ENCODE peak calls at places on chromosomes 13 and 19, in four cellular contexts. X, M, G and H are unnamed samples.

GRCh38 chr13:54593504-54593903 is 1564.9 kb downstream of the OLFM4 start:
- DNase-seq in X (no peak), M (no peak), G (no peak), H (no peak)

GRCh38 chr19:19546751-19547162 is 8.7 kb downstream of the CILP2 start:
- DNase-seq in X (peak), M (no peak), G (no peak), H (no peak)

GRCh38 chr13:59360108-59360507 is 803.6 kb downstream of the DIAPH3 start:
- DNase-seq in X (no peak), M (no peak), G (no peak), H (no peak)

GRCh38 chr13:54676526-54677113 is 1648.0 kb downstream of the OLFM4 start:
- DNase-seq in X (no peak), M (peak), G (no peak), H (no peak)

GRCh38 chr19:49057636-49058234 is at the start of gene CGB7:
- DNase-seq in X (peak), M (peak), G (peak), H (no peak)

GRCh38 chr13:40503966-40504591 is 162.4 kb downstream of the FOXO1 start:
- DNase-seq in X (no peak), M (no peak), G (peak), H (no peak)

GRCh38 chr19:1252818-1253513 is 4.6 kb downstream of the MIDN start:
- DNase-seq in X (peak), M (peak), G (peak), H (no peak)

GRCh38 chr13:65656740-65657329 is 1573.3 kb downstream of the PCDH9 start:
- DNase-seq in X (no peak), M (no peak), G (peak), H (no peak)

GRCh38 chr13:32914686-32915085 is 101.5 kb upstream of the KL start:
- DNase-seq in X (no peak), M (no peak), G (no peak), H (no peak)

GRCh38 chr13:75759531-75759930 is 123.4 kb downstream of the LMO7 start:
- DNase-seq in X (no peak), M (no peak), G (no peak), H (no peak)

GRCh38 chr13:75762967-75763366 is 126.8 kb downstream of the LMO7 start:
- DNase-seq in X (no peak), M (no peak), G (no peak), H (no peak)

GRCh38 chr13:75761373-75761772 is 125.2 kb downstream of the LMO7 start:
- DNase-seq in X (no peak), M (no peak), G (peak), H (no peak)

GRCh38 chr13:75762066-75762937 is 126.2 kb downstream of the LMO7 start:
- DNase-seq in X (no peak), M (no peak), G (peak), H (no peak)

GRCh38 chr13:75760182-75760981 is 124.3 kb downstream of the LMO7 start:
- DNase-seq in X (no peak), M (no peak), G (peak), H (no peak)
- TF ChIP-seq CTCF in X (no peak), M (peak), G (no peak), H (no peak)

DNA sequence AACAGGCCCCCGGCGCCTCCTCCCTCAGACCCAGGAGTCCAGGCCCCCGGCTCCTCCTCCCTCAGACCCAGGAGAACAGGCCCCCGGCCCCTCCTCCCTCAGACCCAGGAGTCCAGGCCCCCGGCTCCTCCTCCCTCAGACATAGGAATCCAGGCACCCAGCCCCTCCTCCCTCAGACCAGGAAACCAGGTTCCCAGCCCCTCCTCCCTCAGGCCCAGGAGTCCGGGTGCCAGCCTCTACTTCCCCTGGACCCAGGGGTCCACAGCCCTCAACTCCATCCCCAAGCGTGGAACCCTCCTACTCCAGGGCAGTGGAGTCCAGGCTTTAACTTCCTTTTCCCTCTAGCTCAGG is 572 bp downstream of the TMC4 start:
- DNase-seq in X (no peak), M (no peak), G (no peak), H (no peak)
- H3K27ac ChIP-seq in X (no peak), M (no peak), G (peak), H (no peak)

DNA sequence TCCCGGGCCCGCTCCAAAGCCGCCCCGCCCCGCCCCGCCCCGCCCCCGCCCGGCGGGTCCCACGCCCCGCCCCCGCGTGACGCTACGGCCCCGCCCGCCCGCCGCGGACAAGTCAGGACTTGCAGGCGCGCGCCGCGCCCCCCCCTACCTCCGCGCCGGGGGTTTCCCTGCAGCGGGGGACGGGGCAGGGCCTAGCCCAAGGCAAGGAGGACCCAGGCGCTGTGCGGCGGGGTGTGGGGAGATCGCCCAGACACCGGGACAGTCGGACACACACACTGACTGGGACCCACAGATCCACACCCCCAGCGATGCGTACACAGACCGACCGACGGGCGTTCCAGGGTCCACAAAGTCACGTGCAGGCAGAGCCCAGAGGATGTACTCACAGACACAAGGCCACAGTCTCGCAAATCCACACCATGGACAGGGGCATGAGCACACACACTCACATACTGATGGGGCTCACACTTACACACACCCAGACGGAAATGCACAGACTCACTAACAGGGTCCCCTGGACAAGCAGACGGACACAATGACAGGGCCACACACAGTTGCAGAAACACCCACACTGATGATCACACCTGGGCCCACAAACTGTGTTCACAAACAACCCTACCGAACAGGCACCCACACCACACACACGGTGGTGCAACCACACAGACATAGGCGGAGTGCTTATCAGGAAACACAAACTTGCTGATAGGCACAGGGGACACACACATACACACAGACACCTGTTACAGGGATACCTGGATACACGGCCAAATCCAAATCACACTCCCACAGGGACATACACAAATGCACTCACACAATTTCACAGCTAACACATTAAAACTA is 436 bp upstream of the BBC3 start:
- DNase-seq in X (peak), M (peak), G (peak), H (peak)
- TF ChIP-seq CTCF in X (no peak), M (no peak), G (no peak), H (no peak)

GRCh38 chr19:6067975-6068374 is 42.3 kb downstream of the RFX2 start:
- DNase-seq in X (no peak), M (no peak), G (no peak), H (no peak)

GRCh38 chr19:6069268-6069771 is 41.0 kb downstream of the RFX2 start:
- DNase-seq in X (no peak), M (no peak), G (no peak), H (no peak)

GRCh38 chr19:6070179-6071102 is 39.9 kb downstream of the RFX2 start:
- DNase-seq in X (no peak), M (no peak), G (no peak), H (no peak)

GRCh38 chr19:6066661-6067646 is 43.3 kb downstream of the RFX2 start:
- DNase-seq in X (peak), M (peak), G (peak), H (no peak)

GRCh38 chr19:6068711-6069110 is 41.6 kb downstream of the RFX2 start:
- DNase-seq in X (no peak), M (no peak), G (no peak), H (no peak)
- H3K27ac ChIP-seq in X (peak), M (peak), G (peak), H (no peak)

GRCh38 chr13:26253262-26253786 is 605 bp upstream of the CDK8 start:
- DNase-seq in X (no peak), M (no peak), G (no peak), H (no peak)

GRCh38 chr13:26253787-26254582 is at the start of gene CDK8:
- DNase-seq in X (peak), M (peak), G (peak), H (peak)

GRCh38 chr13:26257049-26257448 is 3.1 kb downstream of the CDK8 start:
- DNase-seq in X (no peak), M (no peak), G (no peak), H (no peak)

GRCh38 chr13:26255717-26256277 is 1.9 kb downstream of the CDK8 start:
- DNase-seq in X (peak), M (no peak), G (peak), H (no peak)

GRCh38 chr13:26254583-26255102 is 714 bp downstream of the CDK8 start:
- DNase-seq in X (peak), M (peak), G (peak), H (peak)
- TF ChIP-seq CTCF in X (no peak), M (peak), G (no peak), H (peak)

DNA sequence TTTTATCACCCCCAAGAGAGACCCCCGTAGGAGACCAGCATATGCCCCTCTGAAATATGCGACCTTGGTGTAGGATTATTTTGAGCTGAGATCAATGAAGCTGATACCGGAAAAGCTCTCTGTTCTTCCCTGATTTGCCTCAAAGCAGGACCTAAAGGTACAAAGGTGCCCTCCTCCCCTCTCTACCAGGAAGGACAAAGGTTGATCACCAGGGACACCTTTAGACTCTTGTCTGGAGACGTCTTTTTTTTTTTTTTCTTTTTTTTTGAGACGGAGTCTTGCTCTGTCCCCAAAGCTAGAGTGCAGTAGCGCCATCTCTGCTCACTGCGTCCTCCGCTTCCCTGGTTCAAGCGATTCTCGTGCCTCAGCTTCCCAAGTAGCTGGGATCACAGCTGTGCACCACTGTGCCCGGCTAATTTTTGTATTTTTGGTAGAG is 792 bp upstream of the PEX11G start:
- DNase-seq in X (no peak), M (peak), G (no peak), H (no peak)
- H3K27ac ChIP-seq in X (no peak), M (no peak), G (peak), H (no peak)

DNA sequence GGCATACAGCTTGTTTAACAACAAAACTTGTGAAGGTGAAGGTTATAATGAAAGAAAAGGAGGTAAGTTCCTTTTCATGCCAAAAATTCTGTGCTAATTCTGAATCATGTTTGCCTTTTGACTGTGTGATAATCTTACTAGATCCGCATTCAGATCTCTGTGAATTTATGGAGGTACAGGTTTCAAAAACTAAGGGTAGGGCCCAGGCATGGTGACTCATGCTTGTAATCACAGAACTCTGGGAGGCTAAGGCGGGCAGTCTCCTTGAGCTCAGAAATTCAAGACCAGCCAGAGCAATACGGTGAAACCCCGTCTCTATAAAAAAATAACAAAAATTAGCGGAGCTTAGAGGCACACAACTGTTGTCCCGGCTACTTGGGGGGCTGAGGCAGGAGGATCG is 45.9 kb downstream of the PCDH9 start:
- DNase-seq in X (no peak), M (no peak), G (no peak), H (no peak)
- TF ChIP-seq CTCF in X (no peak), M (no peak), G (no peak), H (no peak)

DNA sequence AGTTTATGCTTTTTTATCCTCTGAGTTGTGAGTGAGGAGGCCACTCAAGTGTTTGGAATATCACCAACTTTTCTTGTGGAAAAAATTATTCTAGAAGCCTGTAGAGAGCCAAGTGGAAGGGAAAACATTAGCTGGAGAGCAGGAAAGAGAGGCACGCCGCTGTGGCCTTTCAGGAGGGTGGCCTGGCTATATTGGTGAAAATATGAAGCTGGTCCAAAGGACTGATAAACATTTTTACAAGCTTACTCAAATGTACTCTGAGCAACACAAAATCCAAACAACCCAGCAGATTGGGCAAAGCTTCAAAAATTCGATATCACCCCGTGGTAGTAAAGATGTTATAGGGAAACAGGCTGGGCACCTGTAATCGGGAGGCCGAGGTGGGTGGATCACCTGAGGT is 2.4 kb upstream of the EIF3G start:
- DNase-seq in X (no peak), M (no peak), G (no peak), H (no peak)
- H3K27ac ChIP-seq in X (peak), M (no peak), G (peak), H (no peak)

GRCh38 chr13:24146961-24147569 is 13.5 kb upstream of the SPATA13 start:
- DNase-seq in X (no peak), M (no peak), G (no peak), H (no peak)

GRCh38 chr13:24149306-24150032 is 11.1 kb upstream of the SPATA13 start:
- DNase-seq in X (no peak), M (no peak), G (no peak), H (no peak)

GRCh38 chr13:24150613-24151012 is 9.9 kb upstream of the SPATA13 start:
- DNase-seq in X (no peak), M (no peak), G (no peak), H (no peak)

GRCh38 chr13:24147570-24147963 is 13.0 kb upstream of the SPATA13 start:
- DNase-seq in X (no peak), M (no peak), G (no peak), H (no peak)

DNA sequence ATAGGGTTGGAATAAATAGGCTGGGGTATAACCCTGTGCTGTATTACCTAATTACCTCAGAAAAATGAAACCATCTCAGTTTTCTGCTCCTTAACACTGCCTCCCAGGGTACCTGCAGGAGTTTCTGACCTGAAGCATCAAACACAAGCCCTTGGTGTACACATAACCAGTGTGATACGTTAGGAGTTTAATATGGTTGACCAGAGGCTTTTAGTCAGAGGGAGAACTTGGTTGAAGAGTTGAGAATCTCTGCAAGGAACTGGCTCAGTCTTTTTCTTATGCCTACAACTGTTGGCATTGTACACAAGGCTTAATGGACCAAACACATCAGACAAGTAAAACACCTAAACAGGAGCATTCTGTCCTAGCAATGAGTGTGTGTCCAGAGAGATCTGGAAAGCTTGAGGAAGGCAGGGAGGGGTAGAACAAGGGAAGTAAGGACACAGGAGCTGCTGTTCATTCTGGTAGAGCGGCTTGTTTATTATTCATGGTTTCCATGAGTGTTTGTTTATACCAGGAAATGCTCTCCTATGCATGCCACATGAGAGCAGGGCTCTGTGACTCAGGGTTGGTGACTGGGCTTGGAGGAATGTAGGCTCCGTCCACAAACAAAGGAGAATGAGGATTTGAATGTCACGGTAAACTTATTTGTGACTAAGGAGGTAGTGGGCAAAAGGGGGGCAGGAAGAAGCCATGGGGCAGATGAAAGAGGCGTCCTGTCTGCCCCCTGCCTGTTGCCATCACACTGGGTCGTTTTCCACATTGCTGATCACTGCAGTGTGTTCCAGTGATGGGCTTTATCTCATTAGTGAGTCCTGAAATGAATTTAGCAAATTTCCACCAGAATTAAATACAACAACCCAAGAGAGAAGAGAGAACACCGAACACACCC is 11.9 kb upstream of the SPATA13 start:
- DNase-seq in X (no peak), M (peak), G (peak), H (no peak)
- TF ChIP-seq CTCF in X (peak), M (peak), G (no peak), H (no peak)